ENCODE peak calls at places on chromosome 21, in six cellular contexts. X is A549, W is endothelial cell of umbilical vein, O is K562, V is HepG2, A is GM12878. T is an unnamed sample.

GRCh38 chr21:31897311-31897710 is 24.5 kb downstream of the HUNK start:
- DNase-seq in X (no peak), W (no peak), O (no peak), V (no peak), A (no peak), T (no peak)

GRCh38 chr21:33783580-33783979 is 132.0 kb downstream of the ATP5PO start:
- DNase-seq in X (no peak), W (no peak), O (no peak), V (no peak), A (no peak), T (no peak)

GRCh38 chr21:31813873-31814272 is 58.9 kb upstream of the HUNK start:
- DNase-seq in X (no peak), W (no peak), O (peak; percentile 58), V (no peak), A (no peak), T (no peak)

GRCh38 chr21:31184462-31184861 is 146.2 kb upstream of the KRTAP19-8 start:
- DNase-seq in X (no peak), W (no peak), O (no peak), V (no peak), A (no peak), T (peak; percentile 28)

GRCh38 chr21:44087426-44088400 is 19.5 kb upstream of the PWP2 start:
- DNase-seq in X (no peak), W (no peak), O (no peak), V (no peak), A (no peak), T (no peak)

GRCh38 chr21:43799301-43799840 is 10.0 kb downstream of the RRP1 start:
- DNase-seq in X (no peak), W (no peak), O (no peak), V (no peak), A (no peak), T (no peak)

GRCh38 chr21:30579351-30579750 is 10.8 kb downstream of the KRTAP22-2 start:
- DNase-seq in X (no peak), W (no peak), O (no peak), V (no peak), A (no peak), T (no peak)

GRCh38 chr21:33843216-33843615 is 72.4 kb downstream of the ATP5PO start:
- DNase-seq in X (no peak), W (no peak), O (no peak), V (no peak), A (no peak), T (no peak)

GRCh38 chr21:15976807-15977206 is 247.0 kb downstream of the USP25 start:
- DNase-seq in X (no peak), W (peak; percentile 45), O (no peak), V (no peak), A (no peak), T (peak; percentile 12)

GRCh38 chr21:45892156-45892919 is 89.2 kb upstream of the COL6A1 start:
- DNase-seq in X (no peak), W (no peak), O (no peak), V (no peak), A (no peak), T (peak; percentile 85)

GRCh38 chr21:29904359-29905282 is 35.2 kb downstream of the GRIK1 start:
- DNase-seq in X (no peak), W (no peak), O (no peak), V (no peak), A (no peak), T (no peak)

GRCh38 chr21:45989355-45990048 is 7.9 kb downstream of the COL6A1 start:
- DNase-seq in X (no peak), W (no peak), O (no peak), V (no peak), A (no peak), T (no peak)

GRCh38 chr21:41596241-41596925 is 88.4 kb upstream of the TMPRSS2 start:
- DNase-seq in X (no peak), W (no peak), O (no peak), V (no peak), A (no peak), T (no peak)
- TF ChIP-seq MYC in X (no peak), W (no peak), O (no peak), V (no peak), A (no peak), T (no peak)

GRCh38 chr21:9738527-9738926 is 782.9 kb upstream of the TPTE start:
- DNase-seq in X (no peak), W (no peak), O (no peak), V (no peak), A (no peak), T (no peak)
- TF ChIP-seq CTCF in X (no peak), W (no peak), O (no peak), V (no peak), A (no peak), T (no peak)

GRCh38 chr21:34846601-34847112 is 177.9 kb downstream of the CLIC6 start:
- DNase-seq in X (peak; percentile 18), W (no peak), O (no peak), V (no peak), A (no peak), T (no peak)
- TF ChIP-seq POLR2A in X (no peak), W (no peak), O (no peak), V (no peak), A (no peak), T (no peak)

DNA sequence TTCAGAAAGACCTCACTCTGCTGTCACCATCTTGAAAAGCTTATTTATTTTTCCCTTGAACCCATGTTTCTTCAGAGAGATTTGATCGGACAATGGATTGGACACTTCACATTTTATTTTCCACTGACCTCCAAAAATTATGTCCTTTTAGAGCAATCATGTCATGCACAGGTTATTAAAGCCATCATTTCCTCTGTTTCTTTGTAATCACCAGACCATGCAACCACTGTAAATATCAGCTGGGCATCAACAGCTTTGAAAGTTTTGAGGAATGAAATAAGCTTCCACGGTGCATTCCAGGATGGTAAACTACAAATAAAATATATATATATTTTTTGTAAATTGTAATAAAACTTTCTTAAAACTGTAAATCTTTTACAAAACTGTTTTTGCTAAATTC is 144.1 kb upstream of the ADAMTS5 start:
- DNase-seq in X (no peak), W (no peak), O (no peak), V (no peak), A (no peak), T (no peak)
- TF ChIP-seq MYC in X (no peak), W (no peak), O (no peak), V (no peak), A (no peak), T (no peak)

GRCh38 chr21:17819114-17819877 is at the start of gene C21orf91:
- DNase-seq in X (peak; percentile 56), W (peak; percentile 86), O (peak; percentile 89), V (peak; percentile 56), A (peak; percentile 79), T (peak; percentile 83)
- TF ChIP-seq CTCF in X (no peak), W (no peak), O (no peak), V (no peak), A (no peak), T (no peak)

GRCh38 chr21:25735221-25735894 is 586 bp downstream of the GABPA start:
- DNase-seq in X (peak; percentile 33), W (peak; percentile 79), O (peak; percentile 74), V (peak; percentile 80), A (no peak), T (peak; percentile 90)

GRCh38 chr21:25735895-25736597 is 1.3 kb downstream of the GABPA start:
- DNase-seq in X (no peak), W (peak; percentile 73), O (no peak), V (peak; percentile 21), A (no peak), T (peak; percentile 37)

GRCh38 chr21:25732091-25732760 is 2.5 kb downstream of the ATP5PF start:
- DNase-seq in X (no peak), W (no peak), O (no peak), V (no peak), A (no peak), T (no peak)

GRCh38 chr21:25733859-25734653 is 648 bp downstream of the ATP5PF start:
- DNase-seq in X (no peak), W (peak; percentile 49), O (no peak), V (peak; percentile 62), A (no peak), T (peak; percentile 40)

DNA sequence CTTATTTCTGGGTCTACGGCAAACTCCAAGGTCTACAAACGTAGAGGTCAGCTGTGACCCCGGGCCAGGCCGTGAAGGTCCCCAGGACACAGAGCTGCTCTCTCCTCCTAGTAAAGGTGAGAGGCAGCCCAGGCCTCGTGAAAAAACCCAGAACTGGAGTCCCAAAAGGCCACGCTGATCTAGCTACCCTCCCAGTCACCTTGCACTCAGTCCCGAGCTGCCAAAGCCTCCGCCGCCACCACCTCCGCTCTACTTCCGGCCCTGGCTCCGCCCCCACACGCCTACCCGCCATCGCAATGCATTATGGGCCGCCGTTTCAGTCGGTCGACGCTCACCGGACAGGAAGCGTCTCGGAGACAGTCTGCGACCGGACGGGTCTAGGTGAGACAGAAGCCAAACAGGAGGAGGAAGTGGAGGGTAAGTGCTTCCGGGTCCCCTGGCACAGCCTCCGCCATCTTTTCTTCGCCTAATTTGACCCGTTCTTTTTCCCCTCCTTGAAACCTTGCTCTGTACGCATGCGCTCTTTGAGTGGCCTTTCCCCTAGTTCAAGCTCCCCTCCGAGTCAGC is at the start of the genes ATP5PF and GABPA:
- DNase-seq in X (peak; percentile 53), W (peak; percentile 98), O (peak; percentile 89), V (peak; percentile 97), A (peak; percentile 97), T (peak; percentile 98)
- TF ChIP-seq POLR2A in X (peak; percentile 75), W (peak; percentile 85), O (peak; percentile 93), V (peak; percentile 88), A (peak; percentile 90), T (peak; percentile 92)

GRCh38 chr21:38628426-38628825 is 130.1 kb upstream of the ERG start:
- DNase-seq in X (no peak), W (no peak), O (no peak), V (peak; percentile 2), A (no peak), T (no peak)
- TF ChIP-seq MYC in X (no peak), W (no peak), O (no peak), V (no peak), A (no peak), T (no peak)

GRCh38 chr21:26624983-26625519 is 52.0 kb upstream of the CYYR1 start:
- DNase-seq in X (no peak), W (no peak), O (no peak), V (no peak), A (no peak), T (no peak)
- TF ChIP-seq CTCF in X (no peak), W (no peak), O (no peak), V (no peak), A (no peak), T (no peak)

DNA sequence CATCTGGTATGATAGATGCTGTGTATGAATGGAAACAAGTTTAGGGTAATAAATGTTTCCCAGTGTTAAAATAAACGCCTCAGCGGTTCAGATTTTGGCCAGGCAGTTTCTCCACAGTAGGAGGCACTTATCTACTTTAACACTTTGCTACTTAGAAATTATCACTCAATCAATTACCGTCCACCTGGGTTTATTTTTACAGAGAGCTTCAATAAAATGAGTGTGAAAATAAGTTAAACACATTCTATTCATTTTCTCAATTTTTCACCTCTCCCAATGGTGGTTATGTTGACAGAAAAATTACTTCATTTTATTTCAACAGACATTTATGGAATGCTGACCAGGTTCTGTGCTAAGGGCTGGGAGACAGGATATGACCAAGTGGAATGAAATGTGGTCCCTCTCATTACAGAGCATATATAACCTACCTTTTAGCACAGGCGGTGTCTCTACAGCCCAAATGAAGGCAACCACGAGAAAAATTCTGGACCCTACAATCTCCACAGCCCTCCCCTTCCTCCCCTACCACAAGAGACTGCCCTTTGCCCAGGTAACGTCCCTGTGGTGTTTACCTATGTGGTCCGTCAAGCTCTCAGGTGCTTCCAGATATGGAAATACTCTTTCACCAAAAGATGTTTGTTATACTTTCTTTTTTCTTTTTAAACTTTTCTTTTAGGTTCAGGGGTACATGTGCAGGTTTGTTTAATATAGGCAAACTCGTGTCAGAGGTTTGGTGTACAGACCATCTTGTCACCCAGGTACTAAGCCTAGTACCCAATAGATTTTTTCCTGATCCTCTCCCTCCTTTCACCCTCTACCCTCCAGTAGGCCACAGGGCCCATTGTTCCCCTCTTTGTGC is 105.5 kb downstream of the HLCS start:
- DNase-seq in X (no peak), W (peak; percentile 62), O (peak; percentile 28), V (peak; percentile 72), A (no peak), T (no peak)
- TF ChIP-seq POLR2A in X (no peak), W (no peak), O (no peak), V (no peak), A (no peak), T (no peak)